ENCODE peak calls at places on chromosome 9, in seven cellular contexts. One of them, this sample, is unnamed.

GRCh38 chr9:89323257-89323841 is 5.0 kb downstream of the SECISBP2 start:
- DNase-seq in H9: no peak
- DNase-seq in neuronal stem cell: no peak
- DNase-seq in IMR-90: no peak
- DNase-seq in H1: no peak
- DNase-seq in mesenchymal stem cell: no peak
- DNase-seq in mesendoderm: no peak
- DNase-seq in this sample: peak; percentile 22

GRCh38 chr9:31325778-31326177 is 1058.7 kb upstream of the ACO1 start:
- DNase-seq in IMR-90: no peak
- DNase-seq in mesendoderm: no peak
- DNase-seq in H1: no peak
- DNase-seq in H9: peak; percentile 28
- DNase-seq in neuronal stem cell: no peak
- DNase-seq in mesenchymal stem cell: no peak
- DNase-seq in this sample: no peak

GRCh38 chr9:125142560-125143376 is 560 bp downstream of the SCAI start:
- DNase-seq in neuronal stem cell: no peak
- DNase-seq in mesenchymal stem cell: no peak
- DNase-seq in H1: peak; percentile 71
- DNase-seq in IMR-90: no peak
- DNase-seq in mesendoderm: peak; percentile 20
- DNase-seq in H9: peak; percentile 31
- DNase-seq in this sample: no peak

GRCh38 chr9:3751125-3751758 is 225.4 kb upstream of the RFX3 start:
- DNase-seq in mesenchymal stem cell: no peak
- DNase-seq in mesendoderm: no peak
- DNase-seq in neuronal stem cell: no peak
- DNase-seq in H1: no peak
- DNase-seq in H9: no peak
- DNase-seq in IMR-90: peak; percentile 10
- DNase-seq in this sample: no peak

GRCh38 chr9:81690251-81690851 is 1.0 kb upstream of the TLE1 start:
- DNase-seq in mesendoderm: peak; percentile 78
- DNase-seq in neuronal stem cell: no peak
- DNase-seq in mesenchymal stem cell: no peak
- DNase-seq in H1: no peak
- DNase-seq in IMR-90: peak; percentile 27
- DNase-seq in H9: peak; percentile 53
- DNase-seq in this sample: peak; percentile 88

GRCh38 chr9:134218230-134218629 is 53.9 kb upstream of the RNU6ATAC start:
- DNase-seq in mesenchymal stem cell: no peak
- DNase-seq in mesendoderm: no peak
- DNase-seq in H9: no peak
- DNase-seq in neuronal stem cell: no peak
- DNase-seq in H1: no peak
- DNase-seq in IMR-90: no peak
- DNase-seq in this sample: no peak

GRCh38 chr9:21777701-21778100 is 24.7 kb upstream of the MTAP start:
- DNase-seq in H9: no peak
- DNase-seq in mesenchymal stem cell: no peak
- DNase-seq in H1: no peak
- DNase-seq in mesendoderm: peak; percentile 8
- DNase-seq in neuronal stem cell: no peak
- DNase-seq in IMR-90: peak; percentile 93
- DNase-seq in this sample: peak; percentile 28

GRCh38 chr9:5549671-5550650 is 39.6 kb downstream of the PDCD1LG2 start:
- DNase-seq in neuronal stem cell: no peak
- DNase-seq in H1: no peak
- DNase-seq in IMR-90: peak; percentile 70
- DNase-seq in H9: no peak
- DNase-seq in mesendoderm: no peak
- DNase-seq in mesenchymal stem cell: no peak
- DNase-seq in this sample: peak; percentile 55

GRCh38 chr9:33211695-33212393 is 28.1 kb upstream of the SPINK4 start:
- DNase-seq in H9: no peak
- DNase-seq in mesenchymal stem cell: no peak
- DNase-seq in IMR-90: peak; percentile 38
- DNase-seq in mesendoderm: peak; percentile 63
- DNase-seq in H1: no peak
- DNase-seq in neuronal stem cell: no peak
- DNase-seq in this sample: peak; percentile 64

GRCh38 chr9:21711504-21711903 is 90.9 kb upstream of the MTAP start:
- DNase-seq in neuronal stem cell: peak; percentile 63
- DNase-seq in H1: no peak
- DNase-seq in IMR-90: peak; percentile 54
- DNase-seq in mesenchymal stem cell: no peak
- DNase-seq in H9: peak; percentile 30
- DNase-seq in mesendoderm: peak; percentile 47
- DNase-seq in this sample: no peak

GRCh38 chr9:28810375-28811075 is 1237.2 kb upstream of the C9orf72 start:
- DNase-seq in neuronal stem cell: no peak
- DNase-seq in H1: no peak
- DNase-seq in mesendoderm: peak; percentile 25
- DNase-seq in mesenchymal stem cell: peak; percentile 75
- DNase-seq in IMR-90: no peak
- DNase-seq in H9: no peak
- DNase-seq in this sample: no peak

GRCh38 chr9:109119439-109120203 is at the start of gene TMEM245:
- DNase-seq in neuronal stem cell: peak; percentile 96
- DNase-seq in H1: peak; percentile 91
- DNase-seq in IMR-90: peak; percentile 100
- DNase-seq in H9: peak; percentile 99
- DNase-seq in mesendoderm: peak; percentile 100
- DNase-seq in mesenchymal stem cell: peak; percentile 99
- DNase-seq in this sample: peak; percentile 98

GRCh38 chr9:109120204-109120789 is 550 bp upstream of the TMEM245 start:
- DNase-seq in H1: no peak
- DNase-seq in neuronal stem cell: no peak
- DNase-seq in mesenchymal stem cell: no peak
- DNase-seq in IMR-90: no peak
- DNase-seq in mesendoderm: peak; percentile 36
- DNase-seq in H9: no peak
- DNase-seq in this sample: peak; percentile 69

GRCh38 chr9:109115931-109116541 is 3.7 kb downstream of the TMEM245 start:
- DNase-seq in IMR-90: no peak
- DNase-seq in mesenchymal stem cell: no peak
- DNase-seq in H9: no peak
- DNase-seq in mesendoderm: no peak
- DNase-seq in neuronal stem cell: no peak
- DNase-seq in H1: no peak
- DNase-seq in this sample: no peak

GRCh38 chr9:109118802-109119438 is 827 bp downstream of the TMEM245 start:
- DNase-seq in neuronal stem cell: peak; percentile 37
- DNase-seq in mesenchymal stem cell: peak; percentile 50
- DNase-seq in H9: peak; percentile 54
- DNase-seq in mesendoderm: peak; percentile 81
- DNase-seq in H1: peak; percentile 58
- DNase-seq in IMR-90: peak; percentile 15
- DNase-seq in this sample: no peak

GRCh38 chr9:109117856-109118801 is 1.6 kb downstream of the TMEM245 start:
- DNase-seq in H1: no peak
- DNase-seq in mesendoderm: no peak
- DNase-seq in neuronal stem cell: no peak
- DNase-seq in H9: no peak
- DNase-seq in mesenchymal stem cell: peak; percentile 96
- DNase-seq in IMR-90: peak; percentile 89
- DNase-seq in this sample: peak; percentile 38
- H4K8ac ChIP-seq in H1: no peak overlapping the region
- H4K8ac ChIP-seq in mesendoderm: no peak overlapping the region
- H4K8ac ChIP-seq in neuronal stem cell: no peak overlapping the region
- H4K8ac ChIP-seq in H9: no peak overlapping the region
- H4K8ac ChIP-seq in mesenchymal stem cell: peak overlapping the region; percentile 24
- H4K8ac ChIP-seq in IMR-90: no peak overlapping the region
- H4K8ac ChIP-seq in this sample: no peak overlapping the region

GRCh38 chr9:129630967-129631672 is 5.2 kb downstream of the NTMT1 start:
- DNase-seq in H1: no peak
- DNase-seq in mesendoderm: peak; percentile 31
- DNase-seq in H9: no peak
- DNase-seq in mesenchymal stem cell: peak; percentile 18
- DNase-seq in IMR-90: peak; percentile 49
- DNase-seq in neuronal stem cell: no peak
- DNase-seq in this sample: peak; percentile 45
- H3K9ac ChIP-seq in H1: no peak overlapping the region
- H3K9ac ChIP-seq in mesendoderm: peak overlapping the region; percentile 38
- H3K9ac ChIP-seq in H9: no peak overlapping the region
- H3K9ac ChIP-seq in mesenchymal stem cell: no peak overlapping the region
- H3K9ac ChIP-seq in IMR-90: no peak overlapping the region
- H3K9ac ChIP-seq in neuronal stem cell: peak overlapping the region; percentile 73
- H3K9ac ChIP-seq in this sample: no peak overlapping the region

GRCh38 chr9:136085815-136086212 is 9.3 kb downstream of the NACC2 start:
- DNase-seq in mesendoderm: no peak
- DNase-seq in H1: no peak
- DNase-seq in mesenchymal stem cell: no peak
- DNase-seq in IMR-90: no peak
- DNase-seq in neuronal stem cell: no peak
- DNase-seq in H9: peak; percentile 23
- DNase-seq in this sample: no peak
- H3K27ac ChIP-seq in mesendoderm: no peak overlapping the region
- H3K27ac ChIP-seq in H1: no peak overlapping the region
- H3K27ac ChIP-seq in mesenchymal stem cell: no peak overlapping the region
- H3K27ac ChIP-seq in IMR-90: no peak overlapping the region
- H3K27ac ChIP-seq in neuronal stem cell: no peak overlapping the region
- H3K27ac ChIP-seq in H9: no peak overlapping the region
- H3K27ac ChIP-seq in this sample: no peak overlapping the region

GRCh38 chr9:127314911-127315310 is 50.3 kb downstream of the GARNL3 start:
- DNase-seq in H9: no peak
- DNase-seq in H1: no peak
- DNase-seq in neuronal stem cell: no peak
- DNase-seq in mesendoderm: no peak
- DNase-seq in IMR-90: no peak
- DNase-seq in mesenchymal stem cell: no peak
- DNase-seq in this sample: no peak
- H4K8ac ChIP-seq in H9: no peak overlapping the region
- H4K8ac ChIP-seq in H1: no peak overlapping the region
- H4K8ac ChIP-seq in neuronal stem cell: no peak overlapping the region
- H4K8ac ChIP-seq in mesendoderm: no peak overlapping the region
- H4K8ac ChIP-seq in IMR-90: no peak overlapping the region
- H4K8ac ChIP-seq in mesenchymal stem cell: no peak overlapping the region
- H4K8ac ChIP-seq in this sample: no peak overlapping the region

GRCh38 chr9:908806-909205 is 67.3 kb downstream of the DMRT1 start:
- DNase-seq in H9: peak; percentile 70
- DNase-seq in neuronal stem cell: no peak
- DNase-seq in mesendoderm: peak; percentile 19
- DNase-seq in IMR-90: no peak
- DNase-seq in mesenchymal stem cell: no peak
- DNase-seq in H1: peak; percentile 59
- DNase-seq in this sample: no peak
- H3K9ac ChIP-seq in H9: peak overlapping the region; percentile 47
- H3K9ac ChIP-seq in neuronal stem cell: no peak overlapping the region
- H3K9ac ChIP-seq in mesendoderm: peak overlapping the region; percentile 1
- H3K9ac ChIP-seq in IMR-90: no peak overlapping the region
- H3K9ac ChIP-seq in mesenchymal stem cell: no peak overlapping the region
- H3K9ac ChIP-seq in H1: no peak overlapping the region
- H3K9ac ChIP-seq in this sample: no peak overlapping the region

GRCh38 chr9:126173929-126174328 is 152.7 kb upstream of the MVB12B start:
- DNase-seq in IMR-90: no peak
- DNase-seq in H9: no peak
- DNase-seq in neuronal stem cell: no peak
- DNase-seq in mesenchymal stem cell: no peak
- DNase-seq in H1: no peak
- DNase-seq in mesendoderm: no peak
- DNase-seq in this sample: no peak
- H3K27ac ChIP-seq in IMR-90: no peak overlapping the region
- H3K27ac ChIP-seq in H9: no peak overlapping the region
- H3K27ac ChIP-seq in neuronal stem cell: no peak overlapping the region
- H3K27ac ChIP-seq in mesenchymal stem cell: no peak overlapping the region
- H3K27ac ChIP-seq in H1: no peak overlapping the region
- H3K27ac ChIP-seq in mesendoderm: no peak overlapping the region
- H3K27ac ChIP-seq in this sample: no peak overlapping the region

GRCh38 chr9:18482371-18482770 is 8.4 kb downstream of the ADAMTSL1 start:
- DNase-seq in mesendoderm: no peak
- DNase-seq in IMR-90: no peak
- DNase-seq in H9: no peak
- DNase-seq in H1: no peak
- DNase-seq in neuronal stem cell: no peak
- DNase-seq in mesenchymal stem cell: no peak
- DNase-seq in this sample: no peak
- H4K8ac ChIP-seq in mesendoderm: no peak overlapping the region
- H4K8ac ChIP-seq in IMR-90: no peak overlapping the region
- H4K8ac ChIP-seq in H9: no peak overlapping the region
- H4K8ac ChIP-seq in H1: no peak overlapping the region
- H4K8ac ChIP-seq in neuronal stem cell: no peak overlapping the region
- H4K8ac ChIP-seq in mesenchymal stem cell: no peak overlapping the region
- H4K8ac ChIP-seq in this sample: no peak overlapping the region

GRCh38 chr9:6632516-6633328 is 12.8 kb downstream of the GLDC start:
- DNase-seq in IMR-90: no peak
- DNase-seq in mesendoderm: peak; percentile 59
- DNase-seq in H9: peak; percentile 64
- DNase-seq in mesenchymal stem cell: no peak
- DNase-seq in neuronal stem cell: no peak
- DNase-seq in H1: no peak
- DNase-seq in this sample: no peak
- H3K9ac ChIP-seq in IMR-90: no peak overlapping the region
- H3K9ac ChIP-seq in mesendoderm: no peak overlapping the region
- H3K9ac ChIP-seq in H9: no peak overlapping the region
- H3K9ac ChIP-seq in mesenchymal stem cell: no peak overlapping the region
- H3K9ac ChIP-seq in neuronal stem cell: peak overlapping the region; percentile 6
- H3K9ac ChIP-seq in H1: no peak overlapping the region
- H3K9ac ChIP-seq in this sample: peak overlapping the region; percentile 18

This sample was measured in trophoblast cell.